ENCODE peak calls at places on chromosomes 6 and 20, in eight cellular contexts. F, Y, W, X, S, E, T and A are unnamed samples.

GRCh38 chr6:65760285-65760684 is 53.3 kb upstream of the EYS start:
- DNase-seq in X (no peak), F (no peak), T (no peak), E (peak; percentile 61), W (no peak), Y (no peak), S (no peak), A (no peak)

GRCh38 chr6:47342824-47343223 is 33.1 kb upstream of the TNFRSF21 start:
- DNase-seq in X (no peak), F (no peak), W (no peak), Y (no peak), S (no peak), E (no peak), T (no peak), A (no peak)

GRCh38 chr6:25192562-25192961 is 86.6 kb upstream of the CARMIL1 start:
- DNase-seq in Y (no peak), S (no peak), E (no peak), F (no peak), T (no peak), W (no peak), X (peak; percentile 64), A (no peak)

GRCh38 chr20:53925651-53926401 is 144.6 kb downstream of the BCAS1 start:
- DNase-seq in F (no peak), X (no peak), T (no peak), W (no peak), E (no peak), Y (no peak), S (no peak), A (no peak)

GRCh38 chr6:13447949-13448724 is 39.3 kb downstream of the GFOD1 start:
- DNase-seq in E (no peak), S (no peak), F (no peak), W (no peak), X (peak; percentile 21), Y (no peak), T (no peak), A (no peak)

GRCh38 chr20:33262658-33263065 is 20.4 kb upstream of the BPIFB1 start:
- DNase-seq in T (peak; percentile 38), E (peak; percentile 74), F (no peak), W (no peak), S (no peak), X (peak; percentile 81), Y (no peak), A (no peak)

GRCh38 chr6:136477548-136477947 is 72.7 kb downstream of the MAP7 start:
- DNase-seq in E (no peak), T (no peak), W (no peak), F (no peak), S (no peak), X (no peak), Y (no peak), A (no peak)

GRCh38 chr6:46407246-46407645 is 84.0 kb downstream of the RCAN2 start:
- DNase-seq in S (no peak), W (no peak), F (no peak), Y (no peak), T (no peak), E (no peak), X (peak; percentile 2), A (no peak)

GRCh38 chr6:124741341-124741740 is 220.9 kb upstream of the RNF217 start:
- DNase-seq in T (no peak), S (no peak), F (no peak), Y (no peak), E (no peak), X (no peak), W (no peak), A (no peak)

GRCh38 chr20:31758521-31758920 is 19.4 kb downstream of the TPX2 start:
- DNase-seq in X (no peak), F (no peak), E (no peak), S (no peak), T (no peak), W (no peak), Y (no peak), A (no peak)

GRCh38 chr6:170248111-170248805 is 42.6 kb downstream of the DLL1 start:
- DNase-seq in W (no peak), Y (no peak), E (no peak), T (no peak), F (no peak), S (no peak), X (peak; percentile 44), A (no peak)

GRCh38 chr6:40164345-40164755 is 230.1 kb upstream of the MOCS1 start:
- DNase-seq in Y (peak; percentile 13), T (no peak), W (no peak), E (no peak), F (no peak), S (no peak), X (no peak), A (no peak)

GRCh38 chr6:44247338-44248302 is 719 bp downstream of the HSP90AB1 start:
- DNase-seq in T (peak; percentile 87), X (peak; percentile 73), F (peak; percentile 96), E (peak; percentile 44), Y (peak; percentile 81), W (peak; percentile 70), S (peak; percentile 95), A (peak; percentile 90)

GRCh38 chr20:10771435-10772140 is 97.8 kb upstream of the JAG1 start:
- DNase-seq in W (no peak), T (no peak), E (peak; percentile 68), S (no peak), Y (no peak), F (no peak), X (peak; percentile 39), A (no peak)

GRCh38 chr20:48463916-48464315 is 363.9 kb downstream of the PREX1 start:
- DNase-seq in Y (no peak), T (no peak), W (no peak), S (no peak), X (peak; percentile 46), F (peak; percentile 40), E (peak; percentile 20), A (no peak)

GRCh38 chr6:74249658-74250057 is 553.7 kb downstream of the CD109 start:
- DNase-seq in F (no peak), T (no peak), X (peak; percentile 40), S (no peak), W (no peak), Y (no peak), E (peak; percentile 25), A (no peak)

GRCh38 chr6:109794201-109794926 is 103.3 kb downstream of the FIG4 start:
- DNase-seq in W (no peak), Y (no peak), E (peak; percentile 77), T (no peak), F (no peak), S (no peak), X (peak; percentile 19), A (no peak)

GRCh38 chr6:138107078-138107751 is at the start of gene PERP:
- DNase-seq in Y (peak; percentile 75), F (peak; percentile 89), T (peak; percentile 85), E (peak; percentile 86), S (peak; percentile 83), W (peak; percentile 30), X (peak; percentile 38), A (peak; percentile 91)

GRCh38 chr20:46784450-46785127 is 75.1 kb downstream of the SLC2A10 start:
- DNase-seq in W (no peak), X (peak; percentile 5), S (no peak), T (no peak), E (peak; percentile 32), F (no peak), Y (no peak), A (no peak)

GRCh38 chr20:11186301-11187008 is 512.7 kb upstream of the JAG1 start:
- DNase-seq in Y (no peak), T (no peak), W (no peak), X (no peak), S (no peak), E (peak; percentile 13), F (no peak), A (no peak)

GRCh38 chr6:56699066-56699654 is 56.5 kb upstream of the DST start:
- DNase-seq in E (peak; percentile 73), F (no peak), X (peak; percentile 60), T (no peak), Y (no peak), S (no peak), W (no peak), A (no peak)

GRCh38 chr6:145892026-145892425 is 72.1 kb downstream of the SHPRH start:
- DNase-seq in E (no peak), Y (no peak), W (no peak), X (no peak), S (no peak), F (no peak), T (no peak), A (no peak)
- H3K9me3 ChIP-seq in E (no peaks in the 10 kb centered on the region), Y (no peaks in the 10 kb centered on the region), W (no peaks in the 10 kb centered on the region), X (no peaks in the 10 kb centered on the region), S (no peaks in the 10 kb centered on the region), F (peaks cover under 1% of the 10 kb centered on the region), T (no peaks in the 10 kb centered on the region), A (no peaks in the 10 kb centered on the region)

DNA sequence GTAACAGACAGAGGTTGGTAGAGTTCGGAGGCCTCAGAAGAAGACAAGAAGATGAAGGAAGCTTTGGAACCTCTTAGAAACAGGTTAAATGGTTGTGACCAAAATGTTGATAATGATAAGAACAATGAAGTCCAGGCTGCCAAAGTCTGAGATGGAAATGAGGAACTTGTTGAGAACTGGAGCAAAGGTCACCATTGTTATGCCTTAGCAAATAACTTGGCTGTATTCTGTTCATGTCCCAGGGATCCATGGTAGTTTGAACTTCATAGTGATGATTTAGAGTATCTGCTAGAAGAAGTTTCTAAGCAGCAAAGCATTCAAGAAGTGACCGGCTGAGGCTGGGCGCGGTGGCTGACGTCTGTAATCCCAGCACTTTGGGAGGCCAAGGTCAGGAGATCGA is 11.1 kb upstream of the LSM14B start:
- DNase-seq in E (no peak), S (no peak), F (no peak), T (no peak), X (no peak), Y (no peak), W (no peak), A (no peak)
- H3K9me3 ChIP-seq in E (peaks cover 11% of the 10 kb centered on the region), S (peaks cover 38% of the 10 kb centered on the region), F (peaks cover 99% of the 10 kb centered on the region), T (no peaks in the 10 kb centered on the region), X (no peaks in the 10 kb centered on the region), Y (peaks cover 56% of the 10 kb centered on the region), W (peaks cover 56% of the 10 kb centered on the region), A (peaks cover 27% of the 10 kb centered on the region)

DNA sequence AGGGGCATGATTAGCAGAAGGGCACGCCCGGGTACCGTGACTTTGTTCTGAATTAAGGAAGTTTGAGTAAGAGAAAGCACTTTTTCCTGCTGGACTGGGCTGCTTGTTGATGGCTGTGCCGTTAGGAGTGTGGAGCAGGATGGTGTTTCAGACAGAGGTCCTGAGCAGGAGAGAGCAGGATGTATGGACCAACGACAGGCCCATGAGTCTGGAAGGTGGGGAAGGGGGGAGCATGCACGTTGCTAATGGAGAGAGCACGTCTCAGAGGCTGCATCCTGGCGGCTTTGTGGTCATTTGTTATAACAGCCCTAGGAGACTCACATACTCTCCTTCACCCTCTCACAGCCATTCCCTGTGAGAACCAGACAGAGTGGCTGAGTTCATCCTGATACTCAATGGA is 56.8 kb downstream of the PHACTR3 start:
- DNase-seq in E (no peak), F (no peak), Y (no peak), X (no peak), T (no peak), W (no peak), S (no peak), A (no peak)
- H3K9me3 ChIP-seq in E (peaks cover 9% of the 10 kb centered on the region), F (peaks cover 41% of the 10 kb centered on the region), Y (peaks cover 27% of the 10 kb centered on the region), X (no peaks in the 10 kb centered on the region), T (no peaks in the 10 kb centered on the region), W (peaks cover 12% of the 10 kb centered on the region), S (peaks cover 6% of the 10 kb centered on the region), A (peaks cover 14% of the 10 kb centered on the region)

GRCh38 chr6:143782517-143782916 is 60.6 kb upstream of the LTV1 start:
- DNase-seq in X (no peak), Y (no peak), E (no peak), S (no peak), W (no peak), F (no peak), T (no peak), A (no peak)
- H3K9me3 ChIP-seq in X (no peaks in the 10 kb centered on the region), Y (peaks cover 12% of the 10 kb centered on the region), E (no peaks in the 10 kb centered on the region), S (peaks cover 4% of the 10 kb centered on the region), W (no peaks in the 10 kb centered on the region), F (peaks cover 23% of the 10 kb centered on the region), T (no peaks in the 10 kb centered on the region), A (no peaks in the 10 kb centered on the region)

GRCh38 chr20:18331694-18332093 is 43.4 kb downstream of the ZNF133 start:
- DNase-seq in F (no peak), X (no peak), S (no peak), T (no peak), W (no peak), E (no peak), Y (no peak), A (no peak)
- H3K9me3 ChIP-seq in F (peaks cover 81% of the 10 kb centered on the region), X (no peaks in the 10 kb centered on the region), S (no peaks in the 10 kb centered on the region), T (no peaks in the 10 kb centered on the region), W (peaks cover 6% of the 10 kb centered on the region), E (peaks cover 14% of the 10 kb centered on the region), Y (peaks cover 44% of the 10 kb centered on the region), A (peaks cover 8% of the 10 kb centered on the region)